ENCODE peak calls at places on chromosomes 2 and 18, in nine cellular contexts. Z is activated gamma-delta T cell treated with Interleukin-2 at 50 U/mL for 16 hours; G is stimulated activated CD8-positive, alpha-beta memory T cell treated with anti-CD3 and anti-CD28 coated beads, Interleukin-4, amount 100 ng/mL, for 1 hour; D is HEK293T; Y is ureter; E is colonic mucosa; Q is neuronal stem cell; A is GM12891; O is SW480. S is an unnamed sample.

GRCh38 chr2:36582556-36583350 is 15.2 kb downstream of the FEZ2 start:
- DNase-seq in E (no peak), A (no peak), D (no peak), G (no peak), O (no peak), Z (no peak), Y (no peak), Q (no peak), S (no peak)

GRCh38 chr18:41875094-41875780 is 79.8 kb upstream of the PIK3C3 start:
- DNase-seq in Z (no peak), G (no peak), A (no peak), Y (no peak), E (no peak), O (peak), D (no peak), Q (no peak), S (no peak)

GRCh38 chr2:864501-865106 is 86.0 kb upstream of the SNTG2 start:
- DNase-seq in A (no peak), D (no peak), G (no peak), E (no peak), Y (no peak), O (no peak), Z (no peak), Q (no peak), S (no peak)

GRCh38 chr18:56488739-56489138 is 149.7 kb downstream of the TXNL1 start:
- DNase-seq in A (no peak), G (no peak), O (no peak), Y (no peak), Z (no peak), Q (no peak), D (no peak), E (no peak), S (no peak)

GRCh38 chr2:30252723-30253688 is 21.7 kb downstream of the LBH start:
- DNase-seq in E (no peak), O (no peak), G (no peak), Q (no peak), Z (peak), A (no peak), Y (peak), D (peak), S (no peak)

GRCh38 chr2:188979119-188979729 is 5.1 kb downstream of the COL3A1 start:
- DNase-seq in D (no peak), Z (no peak), Q (no peak), G (no peak), Y (no peak), O (no peak), A (no peak), E (no peak), S (no peak)

GRCh38 chr2:177332041-177332991 is 60.3 kb upstream of the AGPS start:
- DNase-seq in G (peak), Q (peak), Y (peak), A (peak), O (peak), D (peak), Z (peak), E (peak), S (peak)

GRCh38 chr18:75544051-75544481 is 116.6 kb upstream of the SMIM21 start:
- DNase-seq in G (no peak), E (no peak), A (no peak), O (peak), Z (no peak), D (no peak), Q (no peak), Y (no peak), S (no peak)

GRCh38 chr18:9951022-9951859 is 37.4 kb downstream of the VAPA start:
- DNase-seq in A (no peak), Y (no peak), E (no peak), Q (peak), D (peak), O (peak), G (no peak), Z (no peak), S (no peak)

GRCh38 chr2:8154270-8154669 is 527.6 kb upstream of the ID2 start:
- DNase-seq in E (peak), Q (no peak), Z (no peak), Y (no peak), O (no peak), A (no peak), D (no peak), G (no peak), S (no peak)

GRCh38 chr2:216343221-216343985 is 28.9 kb downstream of the MARCHF4 start:
- DNase-seq in G (no peak), O (no peak), E (no peak), Q (no peak), Y (no peak), D (no peak), A (no peak), Z (no peak), S (no peak)

GRCh38 chr2:101781326-101781725 is 83.8 kb downstream of the MAP4K4 start:
- DNase-seq in E (no peak), Y (no peak), D (no peak), A (no peak), G (no peak), O (no peak), Q (no peak), Z (no peak), S (no peak)

GRCh38 chr2:171176516-171176915 is 15.8 kb upstream of the TLK1 start:
- DNase-seq in D (no peak), E (no peak), Q (no peak), O (no peak), Z (no peak), A (no peak), Y (no peak), G (no peak), S (no peak)

S was measured in mesothelial cell of epicardium.